ENCODE peak calls at places on chromosomes 3 and 15, in nine cellular contexts. E, V, I, C, U, X, K, L and B are unnamed samples.

GRCh38 chr15:52567886-52568568 is 803 bp downstream of the ARPP19 start:
- DNase-seq in K (peak; percentile 48), E (peak; percentile 42), V (peak; percentile 70), C (peak; percentile 11), L (no peak), U (peak; percentile 60), I (peak; percentile 61), X (no peak), B (peak; percentile 35)

GRCh38 chr3:32334675-32335074 is 57.0 kb upstream of the CMTM7 start:
- DNase-seq in E (no peak), I (no peak), C (no peak), V (no peak), X (no peak), L (no peak), K (no peak), U (no peak), B (no peak)

GRCh38 chr3:60444898-60445297 is 806.4 kb downstream of the FHIT start:
- DNase-seq in K (no peak), E (no peak), I (no peak), L (no peak), C (no peak), U (no peak), V (no peak), X (no peak), B (no peak)

GRCh38 chr3:47000198-47000815 is 20.8 kb downstream of the NBEAL2 start:
- DNase-seq in V (peak; percentile 58), C (no peak), U (peak; percentile 62), K (no peak), X (no peak), I (peak; percentile 49), E (no peak), L (no peak), B (no peak)

GRCh38 chr3:22373827-22374226 is 622.8 kb upstream of the ZNF385D start:
- DNase-seq in C (no peak), I (no peak), X (no peak), E (no peak), V (no peak), L (no peak), U (no peak), K (no peak), B (no peak)

GRCh38 chr3:100993309-100993708 is at the start of gene ABI3BP:
- DNase-seq in U (peak; percentile 73), V (peak; percentile 65), K (peak; percentile 49), C (peak; percentile 56), X (no peak), I (peak; percentile 80), E (peak; percentile 39), L (peak; percentile 52), B (peak; percentile 84)

GRCh38 chr15:34217587-34218225 is 7.1 kb upstream of the EMC4 start:
- DNase-seq in U (no peak), L (no peak), E (no peak), X (no peak), V (no peak), K (no peak), C (no peak), I (no peak), B (no peak)

GRCh38 chr3:104939196-104939595 is 427.5 kb upstream of the ALCAM start:
- DNase-seq in U (no peak), I (no peak), V (no peak), C (no peak), L (no peak), E (no peak), X (no peak), K (no peak), B (no peak)

GRCh38 chr3:140922634-140923033 is 19.0 kb upstream of the SLC25A36 start:
- DNase-seq in U (no peak), C (no peak), K (no peak), X (no peak), V (no peak), L (no peak), E (no peak), I (no peak), B (no peak)

GRCh38 chr15:37819191-37819590 is 115.2 kb upstream of the TMCO5A start:
- DNase-seq in E (no peak), I (no peak), X (no peak), L (no peak), C (no peak), V (no peak), U (no peak), K (no peak), B (no peak)

GRCh38 chr15:37823601-37824275 is 110.7 kb upstream of the TMCO5A start:
- DNase-seq in I (no peak), E (no peak), U (no peak), X (no peak), C (no peak), V (no peak), L (no peak), K (no peak), B (no peak)

GRCh38 chr15:37824717-37825382 is 109.6 kb upstream of the TMCO5A start:
- DNase-seq in V (no peak), X (no peak), K (no peak), L (peak; percentile 87), I (no peak), C (no peak), U (peak; percentile 45), E (no peak), B (peak; percentile 79)

GRCh38 chr15:37818152-37818677 is 116.2 kb upstream of the TMCO5A start:
- DNase-seq in K (no peak), I (no peak), U (no peak), L (no peak), C (no peak), X (no peak), V (no peak), E (no peak), B (no peak)

DNA sequence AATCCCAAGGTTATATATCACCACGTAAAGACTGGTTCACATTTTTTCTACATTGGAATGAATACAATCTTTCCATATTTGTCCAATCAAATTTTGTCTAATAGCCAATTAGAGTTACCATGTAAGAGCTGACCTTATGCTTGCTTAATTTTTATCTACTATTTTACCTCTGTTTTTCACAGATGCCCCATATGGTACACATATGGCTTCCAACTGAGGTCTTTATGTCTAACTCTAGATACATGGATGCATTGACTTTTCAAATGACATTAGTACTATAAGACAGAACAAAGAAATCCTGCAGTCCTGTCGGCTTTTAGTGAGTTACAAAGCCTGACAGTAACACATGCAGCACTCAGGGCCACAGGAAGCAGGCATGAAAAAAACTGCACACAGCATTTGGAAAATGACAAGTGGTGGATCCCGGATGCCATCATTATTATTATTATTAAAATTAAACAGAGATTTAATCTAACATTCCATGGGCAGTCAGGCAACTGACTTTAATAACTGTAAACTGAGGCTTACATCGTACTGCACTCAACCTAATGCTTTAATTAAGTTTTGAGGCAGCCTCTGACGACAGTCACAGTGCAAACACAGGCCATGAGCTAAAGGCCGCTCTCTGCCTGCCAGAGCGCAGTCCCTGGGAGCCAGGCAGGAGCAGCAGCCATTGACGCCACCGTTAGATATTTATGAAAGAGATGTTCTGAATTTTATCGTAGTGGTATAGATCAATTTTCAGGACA is 113.9 kb upstream of the TMCO5A start:
- DNase-seq in V (no peak), L (no peak), X (no peak), E (no peak), U (no peak), C (no peak), I (no peak), K (no peak), B (no peak)
- H3K4me3 ChIP-seq in V (no peak overlapping the region), L (no peak overlapping the region), X (no peak overlapping the region), E (no peak overlapping the region), U (no peak overlapping the region), C (no peak overlapping the region), I (no peak overlapping the region), K (no peak overlapping the region), B (no peak overlapping the region)

DNA sequence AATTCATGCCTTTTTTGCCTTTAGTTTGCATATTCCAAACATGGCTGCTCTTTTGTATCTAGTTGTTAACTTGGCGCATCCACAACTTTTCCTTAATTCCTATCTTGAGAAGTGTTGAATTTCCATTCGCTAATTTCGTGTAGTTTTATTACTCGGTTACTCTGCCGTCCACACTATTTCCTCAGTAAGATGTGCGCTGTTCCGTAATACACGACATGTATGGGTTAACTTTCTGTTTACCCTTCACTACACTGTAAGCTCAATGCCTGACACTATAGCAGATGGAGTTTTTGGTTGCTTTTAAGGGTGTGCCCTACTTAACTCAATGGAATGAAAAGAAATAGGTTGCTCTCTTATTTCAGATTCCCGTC is 724 bp downstream of the RPSA start:
- DNase-seq in V (no peak), C (no peak), I (no peak), K (no peak), U (no peak), E (no peak), X (no peak), L (no peak), B (no peak)
- H3K36me3 ChIP-seq in V (no peaks in the 10 kb centered on the region), C (peaks cover 37% of the 10 kb centered on the region), I (peaks cover 14% of the 10 kb centered on the region), K (peaks cover 45% of the 10 kb centered on the region), U (peaks cover 31% of the 10 kb centered on the region), E (no peaks in the 10 kb centered on the region), X (peaks cover 29% of the 10 kb centered on the region), L (peaks cover 2% of the 10 kb centered on the region), B (peaks cover 54% of the 10 kb centered on the region)

GRCh38 chr3:2098398-2099027 is at the start of gene CNTN4:
- DNase-seq in V (peak; percentile 93), I (peak; percentile 71), E (peak; percentile 48), K (peak; percentile 34), U (no peak), X (peak; percentile 94), C (peak; percentile 42), L (peak; percentile 16), B (peak; percentile 11)

GRCh38 chr3:2097641-2098191 is 950 bp upstream of the CNTN4 start:
- DNase-seq in I (no peak), E (no peak), C (no peak), L (no peak), K (no peak), X (no peak), U (no peak), V (peak; percentile 26), B (no peak)

GRCh38 chr3:2096196-2096595 is 2.5 kb upstream of the CNTN4 start:
- DNase-seq in L (no peak), I (no peak), U (no peak), C (no peak), E (no peak), K (no peak), V (no peak), X (no peak), B (no peak)

GRCh38 chr3:2099028-2099671 is 484 bp downstream of the CNTN4 start:
- DNase-seq in V (peak; percentile 79), E (no peak), L (no peak), K (no peak), U (no peak), I (peak; percentile 46), C (no peak), X (peak; percentile 58), B (no peak)

DNA sequence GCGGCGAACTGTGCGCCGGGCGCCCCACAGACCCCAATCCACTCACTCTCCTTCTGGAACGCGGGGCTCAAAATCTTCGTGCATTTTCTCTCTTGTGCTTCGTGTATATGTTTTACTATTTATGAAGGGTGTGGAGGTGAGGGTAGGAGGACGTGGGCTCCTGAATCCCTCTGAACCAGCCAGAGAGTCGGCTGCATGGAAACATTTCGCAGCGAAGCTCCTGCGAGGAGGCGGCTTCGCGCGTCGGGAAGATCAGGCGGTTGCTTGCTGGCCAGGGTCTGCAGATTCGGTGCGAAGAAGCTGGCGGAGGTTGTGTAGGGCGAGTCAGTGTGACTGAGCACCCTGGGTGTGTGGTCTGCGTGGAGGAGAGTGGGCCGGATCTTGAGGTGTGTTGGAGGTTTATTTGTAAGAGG is 1.1 kb downstream of the CNTN4 start:
- DNase-seq in X (no peak), V (peak; percentile 62), E (no peak), I (no peak), K (no peak), C (no peak), L (no peak), U (no peak), B (no peak)
- H3K4me3 ChIP-seq in X (peak overlapping the region; percentile 89), V (peak overlapping the region; percentile 56), E (peak overlapping the region; percentile 69), I (peak overlapping the region; percentile 54), K (peak overlapping the region; percentile 48), C (peak overlapping the region; percentile 60), L (no peak overlapping the region), U (peak overlapping the region; percentile 52), B (no peak overlapping the region)

GRCh38 chr15:65888998-65889397 is 19.7 kb downstream of the RAB11A start:
- DNase-seq in X (no peak), V (no peak), I (no peak), U (no peak), L (no peak), K (no peak), E (no peak), C (no peak), B (no peak)
- H3K36me3 ChIP-seq in X (peaks cover 6% of the 10 kb centered on the region), V (no peaks in the 10 kb centered on the region), I (peaks cover 3% of the 10 kb centered on the region), U (peaks cover 45% of the 10 kb centered on the region), L (no peaks in the 10 kb centered on the region), K (peaks cover 80% of the 10 kb centered on the region), E (peaks cover 3% of the 10 kb centered on the region), C (peaks cover 39% of the 10 kb centered on the region), B (peaks cover 51% of the 10 kb centered on the region)